ENCODE peak calls at places on chromosomes 1 and 21, in four cellular contexts. One of them, this sample, is unnamed. For H3K9me3, the result is how much of the 10 kb centered on the place peaks cover.

GRCh38 chr1:99766378-99766800 is at the start of gene FRRS1:
- DNase-seq in SK-N-SH: peak
- DNase-seq in GM12878: peak
- DNase-seq in K562: peak
- DNase-seq in this sample: peak

GRCh38 chr1:1059494-1060280 is 14.4 kb downstream of the RNF223 start:
- DNase-seq in SK-N-SH: peak
- DNase-seq in GM12878: no peak
- DNase-seq in K562: peak
- DNase-seq in this sample: peak

GRCh38 chr1:184838374-184838995 is 83.8 kb upstream of the EDEM3 start:
- DNase-seq in K562: no peak
- DNase-seq in SK-N-SH: peak
- DNase-seq in GM12878: no peak
- DNase-seq in this sample: peak

GRCh38 chr1:63524166-63524565 is 841 bp downstream of the EFCAB7 start:
- DNase-seq in K562: no peak
- DNase-seq in SK-N-SH: peak
- DNase-seq in GM12878: no peak
- DNase-seq in this sample: no peak

GRCh38 chr1:171913385-171913784 is 72.1 kb downstream of the DNM3 start:
- DNase-seq in K562: no peak
- DNase-seq in SK-N-SH: peak
- DNase-seq in GM12878: no peak
- DNase-seq in this sample: no peak

GRCh38 chr1:172887162-172887561 is 163.6 kb downstream of the TNFSF18 start:
- DNase-seq in K562: no peak
- DNase-seq in SK-N-SH: no peak
- DNase-seq in GM12878: no peak
- DNase-seq in this sample: no peak

GRCh38 chr21:37060296-37060695 is 12.6 kb downstream of the PIGP start:
- DNase-seq in GM12878: no peak
- DNase-seq in SK-N-SH: peak
- DNase-seq in K562: no peak
- DNase-seq in this sample: peak

GRCh38 chr1:79235221-79236002 is 228.9 kb upstream of the ADGRL4 start:
- DNase-seq in GM12878: no peak
- DNase-seq in SK-N-SH: no peak
- DNase-seq in K562: no peak
- DNase-seq in this sample: no peak

GRCh38 chr21:42319368-42319767 is 4.2 kb upstream of the TFF3 start:
- DNase-seq in K562: no peak
- DNase-seq in GM12878: no peak
- DNase-seq in SK-N-SH: no peak
- DNase-seq in this sample: no peak

GRCh38 chr21:42153046-42153685 is 65.8 kb upstream of the ABCG1 start:
- DNase-seq in SK-N-SH: no peak
- DNase-seq in K562: no peak
- DNase-seq in GM12878: no peak
- DNase-seq in this sample: no peak

GRCh38 chr1:27070390-27071048 is 57.9 kb upstream of the TENT5B start:
- DNase-seq in GM12878: no peak
- DNase-seq in K562: no peak
- DNase-seq in SK-N-SH: no peak
- DNase-seq in this sample: no peak

GRCh38 chr1:210882414-210883221 is 251.3 kb downstream of the KCNH1 start:
- DNase-seq in K562: no peak
- DNase-seq in SK-N-SH: no peak
- DNase-seq in GM12878: no peak
- DNase-seq in this sample: no peak

GRCh38 chr1:20873311-20873710 is 86.2 kb upstream of the HP1BP3 start:
- DNase-seq in SK-N-SH: no peak
- DNase-seq in GM12878: no peak
- DNase-seq in K562: no peak
- DNase-seq in this sample: no peak

GRCh38 chr1:196481616-196482015 is 126.6 kb downstream of the KCNT2 start:
- DNase-seq in SK-N-SH: no peak
- DNase-seq in GM12878: no peak
- DNase-seq in K562: no peak
- DNase-seq in this sample: no peak

GRCh38 chr1:210377934-210378333 is 49.2 kb downstream of the HHAT start:
- DNase-seq in GM12878: no peak
- DNase-seq in K562: no peak
- DNase-seq in SK-N-SH: no peak
- DNase-seq in this sample: no peak

GRCh38 chr1:242468749-242469148 is 55.7 kb downstream of the PLD5 start:
- DNase-seq in GM12878: no peak
- DNase-seq in K562: no peak
- DNase-seq in SK-N-SH: no peak
- DNase-seq in this sample: no peak

GRCh38 chr1:185860876-185861275 is 126.7 kb downstream of the HMCN1 start:
- DNase-seq in GM12878: no peak
- DNase-seq in SK-N-SH: no peak
- DNase-seq in K562: no peak
- DNase-seq in this sample: no peak

GRCh38 chr21:14942801-14943490 is 121.9 kb downstream of the NRIP1 start:
- DNase-seq in GM12878: no peak
- DNase-seq in SK-N-SH: no peak
- DNase-seq in K562: no peak
- DNase-seq in this sample: no peak

GRCh38 chr1:77446841-77447555 is 165.2 kb downstream of the AK5 start:
- DNase-seq in K562: no peak
- DNase-seq in GM12878: no peak
- DNase-seq in SK-N-SH: no peak
- DNase-seq in this sample: no peak

GRCh38 chr1:40182956-40183710 is 21.9 kb downstream of the RLF start:
- DNase-seq in SK-N-SH: no peak
- DNase-seq in GM12878: no peak
- DNase-seq in K562: peak
- DNase-seq in this sample: no peak

GRCh38 chr1:28416509-28417194 is 47.1 kb downstream of the PHACTR4 start:
- DNase-seq in K562: peak
- DNase-seq in GM12878: no peak
- DNase-seq in SK-N-SH: peak
- DNase-seq in this sample: no peak

GRCh38 chr1:230517786-230518185 is 91.7 kb upstream of the PGBD5 start:
- DNase-seq in SK-N-SH: peak
- DNase-seq in GM12878: no peak
- DNase-seq in K562: no peak
- DNase-seq in this sample: no peak

GRCh38 chr1:121546830-121547680 is 362.3 kb downstream of the SRGAP2C start:
- DNase-seq in GM12878: no peak
- DNase-seq in K562: no peak
- DNase-seq in SK-N-SH: no peak
- DNase-seq in this sample: no peak

GRCh38 chr1:178653091-178653490 is 72.0 kb upstream of the RALGPS2 start:
- DNase-seq in SK-N-SH: no peak
- DNase-seq in GM12878: no peak
- DNase-seq in K562: no peak
- DNase-seq in this sample: no peak

GRCh38 chr1:148318123-148318899 is 164.8 kb downstream of the PPIAL4G start:
- DNase-seq in SK-N-SH: no peak
- DNase-seq in GM12878: peak
- DNase-seq in K562: no peak
- DNase-seq in this sample: no peak

GRCh38 chr1:9728451-9729295 is 77.1 kb downstream of the PIK3CD start:
- DNase-seq in K562: no peak
- DNase-seq in GM12878: no peak
- DNase-seq in SK-N-SH: no peak
- DNase-seq in this sample: no peak

GRCh38 chr1:230632273-230632873 is 9.9 kb upstream of the COG2 start:
- DNase-seq in SK-N-SH: peak
- DNase-seq in K562: no peak
- DNase-seq in GM12878: no peak
- DNase-seq in this sample: no peak

GRCh38 chr1:91872560-91873081 is 13.3 kb downstream of the TGFBR3 start:
- DNase-seq in SK-N-SH: no peak
- DNase-seq in GM12878: no peak
- DNase-seq in K562: no peak
- DNase-seq in this sample: no peak

GRCh38 chr1:195951313-195951712 is 656.9 kb downstream of the KCNT2 start:
- DNase-seq in K562: no peak
- DNase-seq in GM12878: no peak
- DNase-seq in SK-N-SH: no peak
- DNase-seq in this sample: no peak

GRCh38 chr1:229716064-229716463 is 90.0 kb downstream of the URB2 start:
- DNase-seq in K562: no peak
- DNase-seq in SK-N-SH: no peak
- DNase-seq in GM12878: no peak
- DNase-seq in this sample: no peak

GRCh38 chr1:206911064-206911663 is 10.6 kb downstream of the FCMR start:
- DNase-seq in SK-N-SH: peak
- DNase-seq in K562: peak
- DNase-seq in GM12878: no peak
- DNase-seq in this sample: peak

GRCh38 chr1:9281907-9282306 is 10.8 kb upstream of the SPSB1 start:
- DNase-seq in GM12878: no peak
- DNase-seq in SK-N-SH: no peak
- DNase-seq in K562: no peak
- DNase-seq in this sample: no peak

GRCh38 chr1:89023026-89023425 is 360 bp upstream of the GBP3 start:
- DNase-seq in K562: no peak
- DNase-seq in GM12878: no peak
- DNase-seq in SK-N-SH: no peak
- DNase-seq in this sample: no peak

GRCh38 chr1:154420172-154420571 is 15.0 kb downstream of the IL6R start:
- DNase-seq in SK-N-SH: peak
- DNase-seq in K562: no peak
- DNase-seq in GM12878: no peak
- DNase-seq in this sample: peak

GRCh38 chr1:184866991-184867788 is 107.1 kb downstream of the NIBAN1 start:
- DNase-seq in GM12878: peak
- DNase-seq in K562: no peak
- DNase-seq in SK-N-SH: no peak
- DNase-seq in this sample: peak

GRCh38 chr1:229230893-229231753 is 39.8 kb upstream of the RAB4A start:
- DNase-seq in SK-N-SH: no peak
- DNase-seq in K562: no peak
- DNase-seq in GM12878: no peak
- DNase-seq in this sample: no peak

DNA sequence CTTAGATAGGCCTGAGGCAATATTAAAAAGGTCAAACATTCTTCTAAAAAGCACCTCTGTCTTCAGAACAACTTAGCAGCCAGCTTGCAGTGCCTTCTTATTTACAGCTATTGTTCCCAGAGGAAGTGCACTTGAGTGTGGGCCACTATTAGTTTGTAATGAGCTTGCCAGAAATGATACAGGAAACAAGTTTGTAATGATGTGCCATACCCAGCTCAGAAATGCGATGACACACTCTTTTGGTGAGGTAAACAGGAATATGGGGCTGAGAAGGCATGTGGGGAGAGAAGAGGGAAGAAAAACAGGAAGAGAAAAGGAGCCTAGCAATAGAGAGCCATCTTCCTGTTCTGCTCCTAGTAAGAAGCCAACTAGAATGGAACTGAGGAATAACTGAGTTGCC is 295.4 kb downstream of the AGBL4 start:
- DNase-seq in GM12878: no peak
- DNase-seq in SK-N-SH: no peak
- DNase-seq in K562: no peak
- DNase-seq in this sample: no peak
- H3K9me3 ChIP-seq in GM12878: under half
- H3K9me3 ChIP-seq in SK-N-SH: under half
- H3K9me3 ChIP-seq in K562: under half
- H3K9me3 ChIP-seq in this sample: under half

GRCh38 chr1:95850798-95851197 is 616.8 kb downstream of the RWDD3 start:
- DNase-seq in SK-N-SH: no peak
- DNase-seq in GM12878: no peak
- DNase-seq in K562: no peak
- DNase-seq in this sample: no peak
- TF ChIP-seq EP300 in SK-N-SH: no peak
- TF ChIP-seq EP300 in GM12878: no peak
- TF ChIP-seq EP300 in K562: no peak
- TF ChIP-seq EP300 in this sample: no peak

DNA sequence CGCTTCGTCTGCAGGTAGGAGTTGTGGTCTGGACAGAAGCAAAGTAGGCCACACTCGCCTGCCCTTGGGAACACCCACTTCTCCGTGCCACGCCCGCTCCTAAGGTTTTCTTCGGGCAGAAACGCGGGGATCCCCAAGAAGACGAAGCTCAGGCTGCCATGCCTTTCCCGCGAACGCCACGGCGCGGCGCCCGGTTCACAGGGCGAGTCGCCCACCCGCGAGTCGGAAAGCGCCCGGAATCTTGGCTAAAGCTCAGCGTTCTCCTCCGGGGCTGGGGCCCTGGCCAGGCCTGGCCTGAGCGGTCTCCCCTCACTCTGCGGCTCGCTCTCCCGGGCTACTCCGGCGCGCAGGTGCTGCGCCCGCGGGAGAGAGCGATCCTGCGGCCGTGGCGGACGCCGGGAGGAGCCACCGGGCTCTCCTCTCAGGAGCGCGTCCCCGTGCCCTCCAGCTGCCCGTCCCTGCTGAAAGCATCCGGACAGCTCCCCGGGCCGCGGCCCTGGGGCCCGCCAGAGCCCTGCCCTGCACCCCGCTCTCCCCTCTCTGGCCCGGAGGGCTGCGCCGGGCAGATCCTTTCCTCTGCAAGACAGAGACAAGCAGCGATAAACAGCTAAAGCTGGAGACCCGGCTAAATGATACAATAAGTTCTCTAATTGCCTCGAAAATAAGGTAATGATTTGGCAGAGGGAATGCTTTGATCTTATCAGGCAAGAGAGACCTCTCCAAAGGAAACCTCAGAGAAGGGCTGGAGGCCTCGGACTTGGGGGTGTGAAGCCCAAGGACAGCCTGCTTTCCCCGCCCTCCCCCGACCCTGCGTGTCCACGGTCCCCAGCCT is 6.7 kb upstream of the WNT2B start:
- DNase-seq in SK-N-SH: peak
- DNase-seq in GM12878: no peak
- DNase-seq in K562: peak
- DNase-seq in this sample: peak
- H3K4me3 ChIP-seq in SK-N-SH: peak
- H3K4me3 ChIP-seq in GM12878: peak
- H3K4me3 ChIP-seq in K562: peak
- H3K4me3 ChIP-seq in this sample: peak

GRCh38 chr1:247037483-247038320 is 29.8 kb upstream of the ZNF695 start:
- DNase-seq in SK-N-SH: no peak
- DNase-seq in GM12878: no peak
- DNase-seq in K562: no peak
- DNase-seq in this sample: no peak

GRCh38 chr1:247047702-247048101 is 30.9 kb downstream of the ZNF670 start:
- DNase-seq in K562: no peak
- DNase-seq in SK-N-SH: no peak
- DNase-seq in GM12878: no peak
- DNase-seq in this sample: no peak

GRCh38 chr1:247047260-247047659 is 31.4 kb downstream of the ZNF670 start:
- DNase-seq in GM12878: no peak
- DNase-seq in K562: no peak
- DNase-seq in SK-N-SH: no peak
- DNase-seq in this sample: no peak

GRCh38 chr1:247043406-247043805 is 35.2 kb downstream of the ZNF670 start:
- DNase-seq in K562: no peak
- DNase-seq in SK-N-SH: no peak
- DNase-seq in GM12878: no peak
- DNase-seq in this sample: no peak
- H3K9me3 ChIP-seq in K562: under half
- H3K9me3 ChIP-seq in SK-N-SH: under half
- H3K9me3 ChIP-seq in GM12878: under half
- H3K9me3 ChIP-seq in this sample: half or more